ENCODE peak calls at places on chromosome 13, in six cellular contexts. Y, F, B, E, A and J are unnamed samples.

GRCh38 chr13:27770809-27771208 is 21.5 kb upstream of the GSX1 start:
- DNase-seq in E (peak), A (no peak), Y (peak), F (no peak), B (no peak), J (peak)

GRCh38 chr13:39516140-39516539 is 86.9 kb downstream of the LHFPL6 start:
- DNase-seq in B (no peak), E (no peak), A (no peak), F (no peak), Y (peak), J (no peak)

GRCh38 chr13:95002968-95003813 is 290.8 kb upstream of the SOX21 start:
- DNase-seq in E (no peak), B (no peak), A (no peak), Y (peak), F (no peak), J (peak)

GRCh38 chr13:93771229-93771628 is 544.6 kb downstream of the GPC6 start:
- DNase-seq in B (no peak), Y (no peak), E (no peak), A (no peak), F (no peak), J (no peak)

GRCh38 chr13:75312884-75313520 is 169.0 kb downstream of the TBC1D4 start:
- DNase-seq in E (peak), B (no peak), Y (no peak), A (no peak), F (no peak), J (no peak)

GRCh38 chr13:98182589-98182988 is 5.5 kb upstream of the RNF113B start:
- DNase-seq in B (no peak), F (no peak), E (no peak), Y (peak), A (no peak), J (no peak)

GRCh38 chr13:34459856-34460255 is 482.2 kb upstream of the NBEA start:
- DNase-seq in E (peak), B (no peak), Y (peak), A (no peak), F (no peak), J (no peak)

GRCh38 chr13:45162194-45162593 is 38.7 kb downstream of the KCTD4 start:
- DNase-seq in F (no peak), A (no peak), E (peak), Y (peak), B (no peak), J (no peak)

GRCh38 chr13:113759525-113760137 is 605 bp downstream of the TMEM255B start:
- DNase-seq in A (no peak), B (no peak), Y (no peak), E (no peak), F (no peak), J (no peak)

GRCh38 chr13:84399320-84400085 is 517.2 kb upstream of the SLITRK1 start:
- DNase-seq in B (no peak), E (no peak), F (no peak), A (no peak), Y (no peak), J (no peak)

GRCh38 chr13:40789275-40790231 is at the start of gene SLC25A15:
- DNase-seq in F (peak), E (peak), B (peak), A (peak), Y (peak), J (peak)

GRCh38 chr13:79245937-79246574 is 160.0 kb downstream of the RBM26 start:
- DNase-seq in A (no peak), F (no peak), Y (no peak), B (no peak), E (peak), J (no peak)

GRCh38 chr13:91588541-91588940 is 190.1 kb downstream of the GPC5 start:
- DNase-seq in A (no peak), F (no peak), B (no peak), E (no peak), Y (no peak), J (no peak)

GRCh38 chr13:36417328-36417727 is 15.0 kb upstream of the CCNA1 start:
- DNase-seq in A (no peak), Y (no peak), B (no peak), E (no peak), F (no peak), J (no peak)

GRCh38 chr13:18212873-18213272 is 968.8 kb downstream of the TUBA3C start:
- DNase-seq in E (peak), B (no peak), F (no peak), A (no peak), Y (peak), J (no peak)

GRCh38 chr13:51831519-51831918 is 13.5 kb downstream of the TMEM272 start:
- DNase-seq in Y (no peak), B (no peak), A (no peak), E (no peak), F (no peak), J (no peak)

GRCh38 chr13:40692946-40693345 is 26.5 kb upstream of the FOXO1 start:
- DNase-seq in A (no peak), B (no peak), E (peak), Y (peak), F (no peak), J (no peak)

GRCh38 chr13:31923134-31923763 is 108.3 kb upstream of the FRY start:
- DNase-seq in A (no peak), F (no peak), B (no peak), Y (no peak), E (no peak), J (no peak)

GRCh38 chr13:84653915-84654534 is 771.8 kb upstream of the SLITRK1 start:
- DNase-seq in B (no peak), F (no peak), A (no peak), Y (no peak), E (no peak), J (no peak)

GRCh38 chr13:74187564-74187963 is 53.4 kb upstream of the KLF12 start:
- DNase-seq in E (peak), B (no peak), A (no peak), F (no peak), Y (peak), J (no peak)